ENCODE peak calls at places on chromosomes 1 and 21, in seven cellular contexts. One of them, this sample, is unnamed.

GRCh38 chr21:32482565-32483292 is 70.2 kb downstream of the EVA1C start:
- DNase-seq in NCI-H748 treated with DMSO at 0.1 percent for 48 hours: no peak
- DNase-seq in effector CD4-positive, alpha-beta T cell: no peak
- DNase-seq in adrenal gland: no peak
- DNase-seq in GM12865: no peak
- DNase-seq in glutamatergic neuron: no peak
- DNase-seq in cardiac muscle cell: no peak
- DNase-seq in this sample: no peak

GRCh38 chr1:20191266-20191665 is 4.9 kb upstream of the PLA2G2C start:
- DNase-seq in cardiac muscle cell: no peak
- DNase-seq in effector CD4-positive, alpha-beta T cell: no peak
- DNase-seq in NCI-H748 treated with DMSO at 0.1 percent for 48 hours: no peak
- DNase-seq in glutamatergic neuron: no peak
- DNase-seq in GM12865: no peak
- DNase-seq in adrenal gland: peak
- DNase-seq in this sample: no peak

GRCh38 chr1:112268408-112268807 is 127.6 kb upstream of the CTTNBP2NL start:
- DNase-seq in effector CD4-positive, alpha-beta T cell: no peak
- DNase-seq in NCI-H748 treated with DMSO at 0.1 percent for 48 hours: no peak
- DNase-seq in cardiac muscle cell: peak
- DNase-seq in adrenal gland: no peak
- DNase-seq in GM12865: no peak
- DNase-seq in glutamatergic neuron: no peak
- DNase-seq in this sample: no peak

GRCh38 chr1:65247419-65248359 is 61.7 kb upstream of the DNAJC6 start:
- DNase-seq in cardiac muscle cell: peak
- DNase-seq in glutamatergic neuron: no peak
- DNase-seq in NCI-H748 treated with DMSO at 0.1 percent for 48 hours: no peak
- DNase-seq in effector CD4-positive, alpha-beta T cell: no peak
- DNase-seq in GM12865: no peak
- DNase-seq in adrenal gland: peak
- DNase-seq in this sample: peak

GRCh38 chr1:208183977-208184901 is 59.9 kb downstream of the PLXNA2 start:
- DNase-seq in glutamatergic neuron: no peak
- DNase-seq in GM12865: no peak
- DNase-seq in adrenal gland: no peak
- DNase-seq in NCI-H748 treated with DMSO at 0.1 percent for 48 hours: no peak
- DNase-seq in cardiac muscle cell: peak
- DNase-seq in effector CD4-positive, alpha-beta T cell: no peak
- DNase-seq in this sample: peak

GRCh38 chr1:8182034-8182761 is 135.7 kb upstream of the SLC45A1 start:
- DNase-seq in effector CD4-positive, alpha-beta T cell: no peak
- DNase-seq in glutamatergic neuron: no peak
- DNase-seq in NCI-H748 treated with DMSO at 0.1 percent for 48 hours: no peak
- DNase-seq in GM12865: peak
- DNase-seq in cardiac muscle cell: peak
- DNase-seq in adrenal gland: peak
- DNase-seq in this sample: no peak

GRCh38 chr1:78533536-78533935 is 42.8 kb downstream of the PTGFR start:
- DNase-seq in cardiac muscle cell: no peak
- DNase-seq in adrenal gland: no peak
- DNase-seq in NCI-H748 treated with DMSO at 0.1 percent for 48 hours: no peak
- DNase-seq in GM12865: no peak
- DNase-seq in glutamatergic neuron: no peak
- DNase-seq in effector CD4-positive, alpha-beta T cell: no peak
- DNase-seq in this sample: no peak

GRCh38 chr1:232221790-232222499 is 408.0 kb downstream of the SIPA1L2 start:
- DNase-seq in effector CD4-positive, alpha-beta T cell: no peak
- DNase-seq in cardiac muscle cell: peak
- DNase-seq in GM12865: no peak
- DNase-seq in adrenal gland: no peak
- DNase-seq in NCI-H748 treated with DMSO at 0.1 percent for 48 hours: no peak
- DNase-seq in glutamatergic neuron: no peak
- DNase-seq in this sample: no peak

GRCh38 chr1:91549041-91549735 is 48.5 kb downstream of the CDC7 start:
- DNase-seq in effector CD4-positive, alpha-beta T cell: no peak
- DNase-seq in NCI-H748 treated with DMSO at 0.1 percent for 48 hours: no peak
- DNase-seq in glutamatergic neuron: no peak
- DNase-seq in cardiac muscle cell: no peak
- DNase-seq in adrenal gland: no peak
- DNase-seq in GM12865: peak
- DNase-seq in this sample: no peak

GRCh38 chr1:77538956-77539509 is 143.4 kb downstream of the ZZZ3 start:
- DNase-seq in glutamatergic neuron: no peak
- DNase-seq in cardiac muscle cell: peak
- DNase-seq in adrenal gland: no peak
- DNase-seq in GM12865: peak
- DNase-seq in NCI-H748 treated with DMSO at 0.1 percent for 48 hours: no peak
- DNase-seq in effector CD4-positive, alpha-beta T cell: no peak
- DNase-seq in this sample: no peak

GRCh38 chr21:44038063-44038462 is 26.0 kb downstream of the TRAPPC10 start:
- DNase-seq in GM12865: no peak
- DNase-seq in cardiac muscle cell: no peak
- DNase-seq in glutamatergic neuron: no peak
- DNase-seq in effector CD4-positive, alpha-beta T cell: no peak
- DNase-seq in NCI-H748 treated with DMSO at 0.1 percent for 48 hours: no peak
- DNase-seq in adrenal gland: no peak
- DNase-seq in this sample: no peak

This sample was measured in cerebellar cortex.